ENCODE peak calls at places on chromosome 10, in nine cellular contexts. Y, B, U, D, N, G, S, T and X are unnamed samples.

GRCh38 chr10:70661623-70662361 is 10.5 kb upstream of the ADAMTS14 start:
- DNase-seq in U (no peak), S (no peak), B (no peak), G (no peak), T (no peak), Y (no peak), N (no peak), D (no peak), X (no peak)

GRCh38 chr10:86504510-86504909 is 17.1 kb downstream of the WAPL start:
- DNase-seq in G (no peak), B (no peak), N (no peak), T (no peak), Y (no peak), S (no peak), D (no peak), U (no peak), X (no peak)

GRCh38 chr10:92891885-92892705 is 43.8 kb downstream of the EXOC6 start:
- DNase-seq in T (peak), G (peak), S (no peak), Y (peak), D (peak), B (no peak), U (peak), N (peak), X (no peak)

GRCh38 chr10:605632-606325 is 83.7 kb downstream of the DIP2C start:
- DNase-seq in T (no peak), D (no peak), N (no peak), B (no peak), Y (no peak), G (no peak), S (no peak), U (no peak), X (no peak)

GRCh38 chr10:43410345-43410744 is 1.4 kb upstream of the HNRNPF start:
- DNase-seq in Y (no peak), T (no peak), N (no peak), S (no peak), B (no peak), G (no peak), D (no peak), U (no peak), X (no peak)

GRCh38 chr10:71840177-71840711 is 10.8 kb downstream of the PSAP start:
- DNase-seq in N (peak), U (peak), D (peak), T (peak), S (peak), G (peak), B (no peak), Y (peak), X (no peak)

GRCh38 chr10:5940807-5941218 is 36.5 kb downstream of the IL15RA start:
- DNase-seq in B (no peak), G (no peak), N (no peak), Y (peak), T (no peak), D (peak), S (no peak), U (no peak), X (no peak)

GRCh38 chr10:14425031-14425430 is 94.3 kb upstream of the FRMD4A start:
- DNase-seq in B (no peak), G (peak), Y (no peak), U (no peak), N (no peak), D (no peak), S (no peak), T (no peak), X (no peak)

GRCh38 chr10:86301971-86302370 is 64.6 kb downstream of the GRID1 start:
- DNase-seq in B (no peak), S (no peak), N (no peak), G (no peak), U (no peak), Y (no peak), T (no peak), D (no peak), X (no peak)

GRCh38 chr10:70651661-70652060 is 20.6 kb upstream of the ADAMTS14 start:
- DNase-seq in S (no peak), D (peak), Y (no peak), U (no peak), N (peak), B (peak), T (no peak), G (peak), X (no peak)

GRCh38 chr10:109892885-109893284 is 30.4 kb downstream of the XPNPEP1 start:
- DNase-seq in G (peak), S (no peak), Y (no peak), D (peak), N (peak), B (no peak), U (no peak), T (peak), X (no peak)

GRCh38 chr10:90968448-90969086 is 47.7 kb upstream of the ANKRD1 start:
- DNase-seq in G (no peak), B (no peak), S (no peak), N (peak), U (no peak), D (peak), T (peak), Y (peak), X (no peak)

GRCh38 chr10:48447356-48448215 is 141.1 kb downstream of the MAPK8 start:
- DNase-seq in S (no peak), N (no peak), Y (no peak), T (no peak), B (no peak), D (no peak), G (no peak), U (no peak), X (peak)

GRCh38 chr10:13416760-13417159 is 68.7 kb upstream of the SEPHS1 start:
- DNase-seq in T (no peak), D (no peak), G (no peak), U (no peak), B (no peak), Y (no peak), S (no peak), N (no peak), X (no peak)

GRCh38 chr10:15461353-15462108 is 90.4 kb upstream of the FAM171A1 start:
- DNase-seq in S (peak), D (peak), U (peak), B (no peak), G (no peak), T (peak), Y (peak), N (peak), X (no peak)

GRCh38 chr10:24858244-24858907 is 94.0 kb downstream of the PRTFDC1 start:
- DNase-seq in D (peak), T (peak), U (no peak), B (no peak), Y (peak), G (peak), N (peak), S (no peak), X (no peak)

DNA sequence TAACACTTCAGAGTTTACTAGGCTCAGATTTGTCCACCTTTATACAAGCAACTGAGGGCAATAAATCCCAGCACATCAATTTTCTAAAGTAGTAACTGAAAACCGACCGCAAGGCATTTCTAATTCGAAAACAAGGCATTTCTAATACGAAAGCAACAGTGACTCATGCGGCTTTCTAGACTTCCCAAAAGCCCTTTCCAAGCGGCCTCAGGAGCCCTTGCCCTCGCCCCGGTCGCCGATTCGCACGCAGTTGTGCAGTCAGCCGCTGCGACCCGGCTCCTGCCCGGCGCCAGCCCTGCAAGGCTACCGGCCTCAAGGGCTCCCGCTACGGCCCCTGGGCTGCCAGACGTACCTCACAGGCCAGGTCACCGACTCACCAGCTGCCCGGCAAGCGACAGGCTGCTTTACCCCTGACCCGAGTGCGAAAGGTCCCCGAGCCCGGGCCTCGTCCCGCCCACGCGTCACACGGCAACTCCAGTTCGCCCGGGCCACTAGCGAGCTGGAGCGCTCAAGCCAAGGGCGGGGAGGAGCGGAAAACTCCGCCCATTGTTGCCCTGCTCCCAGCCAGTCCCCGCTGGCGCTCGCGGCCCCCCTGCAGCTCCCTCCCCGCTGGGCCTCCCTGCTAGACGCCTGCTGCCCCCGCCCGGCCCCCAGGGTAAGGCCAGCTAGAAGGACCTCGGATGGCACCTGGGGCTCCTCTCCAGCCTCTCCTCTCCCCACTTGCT is 7.3 kb downstream of the NCOA4 start:
- DNase-seq in N (peak), T (peak), D (peak), G (peak), U (peak), B (peak), S (peak), Y (peak), X (peak)
- TF ChIP-seq CTCF in N (no peak), T (peak), D (peak), G (no peak), U (peak), B (no peak), S (peak), Y (no peak), X (no peak)

GRCh38 chr10:101536800-101537199 is 51.3 kb downstream of the POLL start:
- DNase-seq in B (no peak), T (peak), Y (peak), U (no peak), S (no peak), G (peak), N (peak), D (peak), X (no peak)
- TF ChIP-seq CTCF in B (peak), T (peak), Y (peak), U (peak), S (peak), G (peak), N (peak), D (peak), X (peak)

DNA sequence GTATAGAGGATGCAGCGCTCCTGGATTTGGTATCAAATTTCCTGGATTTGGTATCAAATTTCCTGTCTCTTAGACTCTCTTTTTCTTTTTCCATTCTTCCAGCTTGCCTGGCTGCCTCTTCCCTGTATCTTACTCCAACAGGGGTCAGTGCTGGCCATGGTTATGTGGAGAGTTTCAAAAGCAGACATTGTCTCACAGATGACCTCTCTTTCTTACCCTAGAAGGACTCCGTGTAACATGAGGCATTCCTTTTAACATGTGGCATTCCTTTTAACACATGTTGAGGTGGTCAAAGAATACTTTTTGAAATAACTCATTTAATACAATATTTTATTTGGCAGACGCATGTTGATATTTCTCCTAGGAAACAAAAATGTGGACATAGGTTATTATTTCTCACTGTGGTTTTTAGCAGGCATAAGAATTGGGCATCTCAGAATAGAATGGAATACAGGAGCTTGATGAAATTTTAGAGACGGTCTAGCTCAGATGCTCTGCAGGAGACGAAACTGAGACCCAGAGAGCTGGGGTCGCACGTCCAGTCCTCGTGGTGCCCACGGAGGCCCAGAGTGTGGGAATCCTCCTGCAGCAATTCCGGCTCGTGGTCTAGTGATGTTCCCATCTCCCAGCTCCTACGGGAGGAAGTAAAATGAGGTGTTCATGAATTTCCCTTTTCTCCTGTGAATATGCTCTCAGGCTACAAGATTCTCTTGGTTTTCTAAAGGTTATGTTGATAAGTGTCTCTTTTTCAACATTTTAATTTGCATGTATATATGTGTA is 59.6 kb upstream of the PITRM1 start:
- DNase-seq in Y (peak), U (no peak), G (peak), N (no peak), S (no peak), T (no peak), B (no peak), D (peak), X (no peak)
- TF ChIP-seq CTCF in Y (peak), U (no peak), G (peak), N (no peak), S (no peak), T (peak), B (no peak), D (peak), X (no peak)

GRCh38 chr10:60871215-60871614 is 72.8 kb downstream of the RHOBTB1 start:
- DNase-seq in T (no peak), B (no peak), N (no peak), G (no peak), Y (no peak), D (no peak), S (no peak), U (no peak), X (no peak)

GRCh38 chr10:60870803-60871202 is 73.2 kb downstream of the RHOBTB1 start:
- DNase-seq in B (no peak), S (no peak), G (no peak), Y (no peak), N (no peak), D (no peak), U (no peak), T (no peak), X (no peak)

GRCh38 chr10:60868946-60869345 is 75.0 kb downstream of the RHOBTB1 start:
- DNase-seq in S (no peak), Y (no peak), B (no peak), T (no peak), G (no peak), U (no peak), N (no peak), D (no peak), X (no peak)

GRCh38 chr10:60872451-60872850 is 71.5 kb downstream of the RHOBTB1 start:
- DNase-seq in Y (no peak), G (no peak), B (no peak), D (no peak), U (no peak), N (no peak), T (no peak), S (no peak), X (no peak)

DNA sequence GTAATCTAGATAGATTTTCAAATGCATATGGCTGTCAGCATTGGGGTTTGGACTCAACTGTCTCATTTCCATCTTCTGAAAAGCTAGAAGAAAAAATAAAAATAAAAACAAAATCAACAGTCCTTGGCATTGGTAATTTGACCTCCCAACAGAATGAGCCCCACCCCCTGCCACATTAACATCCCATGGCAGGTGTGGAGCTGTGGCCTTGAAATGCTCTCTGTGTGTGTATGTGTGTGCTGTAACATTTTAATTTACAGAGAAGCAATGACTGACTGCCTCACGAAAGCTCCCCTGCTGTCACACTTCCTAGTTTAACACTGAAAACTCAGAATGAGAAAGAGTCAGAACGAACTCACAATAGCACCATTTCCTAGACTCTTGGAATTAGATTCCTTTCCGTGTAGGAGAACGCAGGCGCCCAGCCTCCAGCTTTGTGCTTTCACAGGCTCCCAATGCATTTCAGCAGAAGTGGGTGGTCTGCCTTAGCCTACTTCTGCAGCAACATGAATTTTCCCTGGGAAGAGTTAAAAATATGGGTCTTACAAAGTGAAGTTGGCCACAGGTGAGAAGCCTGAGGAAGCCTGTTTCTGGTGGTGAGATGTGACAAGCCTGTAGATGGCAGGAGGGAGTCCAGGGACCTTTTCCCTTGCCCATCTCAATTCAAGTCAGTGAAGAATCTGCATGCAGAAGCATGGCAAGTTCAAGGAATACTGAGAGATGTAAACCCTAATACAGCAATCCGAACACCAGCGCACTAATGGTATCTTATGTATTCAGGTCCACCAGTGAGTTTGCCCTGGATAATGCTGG is 73.9 kb downstream of the RHOBTB1 start:
- DNase-seq in T (no peak), N (no peak), G (peak), S (no peak), U (no peak), Y (no peak), B (no peak), D (no peak), X (no peak)
- TF ChIP-seq CTCF in T (no peak), N (peak), G (peak), S (no peak), U (no peak), Y (peak), B (no peak), D (no peak), X (no peak)

GRCh38 chr10:45152726-45153125 is 152.0 kb downstream of the ZNF22 start:
- DNase-seq in U (no peak), S (no peak), G (no peak), D (no peak), N (no peak), Y (no peak), T (no peak), B (no peak), X (no peak)

GRCh38 chr10:45160266-45160665 is 155.1 kb downstream of the OR13A1 start:
- DNase-seq in G (no peak), S (no peak), D (peak), N (peak), T (peak), Y (peak), U (no peak), B (no peak), X (no peak)

GRCh38 chr10:45151467-45152214 is 150.9 kb downstream of the ZNF22 start:
- DNase-seq in Y (no peak), G (no peak), T (no peak), S (no peak), N (no peak), D (no peak), U (no peak), B (no peak), X (no peak)

GRCh38 chr10:45154481-45154880 is 153.8 kb downstream of the ZNF22 start:
- DNase-seq in S (no peak), B (no peak), G (no peak), N (peak), Y (peak), T (no peak), D (peak), U (no peak), X (no peak)

DNA sequence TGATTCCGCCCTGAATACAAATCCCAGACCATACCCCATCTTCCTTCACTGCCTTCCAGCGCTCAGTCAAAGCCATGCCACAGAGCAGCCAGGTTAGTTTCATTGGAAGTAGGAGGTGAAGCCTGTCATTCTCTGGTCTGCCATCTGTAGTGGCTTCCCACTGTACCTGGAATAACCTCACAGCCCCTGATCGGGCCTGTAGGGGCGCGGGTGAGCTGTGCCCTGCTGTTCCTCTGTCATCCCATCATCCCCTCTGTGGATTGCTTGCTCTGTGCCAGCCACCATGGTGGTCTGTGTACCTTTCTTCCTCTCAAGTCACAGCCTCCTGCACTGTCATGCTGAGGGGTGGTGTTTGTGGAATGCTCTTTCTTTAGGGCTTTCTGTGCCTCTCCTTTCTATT is 155.1 kb downstream of the ZNF22 start:
- DNase-seq in B (no peak), T (no peak), Y (no peak), S (no peak), G (peak), N (no peak), D (no peak), U (no peak), X (no peak)
- TF ChIP-seq CTCF in B (no peak), T (no peak), Y (no peak), S (no peak), G (peak), N (no peak), D (no peak), U (no peak), X (no peak)

GRCh38 chr10:35503548-35503947 is 101.6 kb upstream of the GJD4 start:
- DNase-seq in S (no peak), T (no peak), Y (no peak), N (no peak), G (no peak), U (no peak), B (no peak), D (no peak), X (no peak)

GRCh38 chr10:35502697-35503096 is 102.4 kb upstream of the GJD4 start:
- DNase-seq in T (no peak), S (no peak), Y (no peak), U (no peak), B (no peak), G (no peak), D (no peak), N (no peak), X (no peak)

GRCh38 chr10:35504132-35504531 is 101.0 kb upstream of the GJD4 start:
- DNase-seq in T (no peak), S (no peak), B (no peak), N (no peak), U (no peak), Y (no peak), G (no peak), D (no peak), X (no peak)

GRCh38 chr10:35498693-35499092 is 106.4 kb upstream of the GJD4 start:
- DNase-seq in T (no peak), N (peak), B (no peak), D (no peak), G (no peak), U (no peak), Y (no peak), S (no peak), X (no peak)

DNA sequence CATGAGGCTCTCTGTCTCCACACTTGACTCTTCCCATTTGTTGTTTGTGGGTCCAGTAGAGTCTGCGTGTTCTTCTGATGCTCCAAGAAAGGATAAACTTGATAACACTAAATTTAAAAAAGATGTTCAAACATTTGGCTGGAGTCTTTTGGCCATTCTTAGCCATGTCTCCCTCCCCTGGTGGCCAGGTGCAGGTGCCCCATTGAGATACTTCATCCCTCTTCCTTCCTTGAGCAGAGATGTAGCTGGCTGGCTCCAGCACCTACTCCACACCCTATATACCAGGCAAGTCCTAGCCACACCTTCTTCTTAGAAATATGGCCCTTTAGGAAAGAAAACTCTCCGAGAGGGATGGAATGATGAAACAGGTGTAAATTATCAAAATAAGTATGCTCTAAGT is 103.2 kb upstream of the GJD4 start:
- DNase-seq in D (no peak), B (no peak), Y (no peak), N (no peak), G (peak), T (no peak), U (no peak), S (no peak), X (no peak)
- TF ChIP-seq CTCF in D (no peak), B (no peak), Y (peak), N (peak), G (peak), T (peak), U (no peak), S (no peak), X (no peak)